ENCODE peak calls at places on chromosomes 12 and 14, in five cellular contexts. X is spleen, F is sigmoid colon, I is stomach, B is GM12891. K is an unnamed sample.

GRCh38 chr12:110355080-110355479 is 48.4 kb downstream of the ANAPC7 start:
- DNase-seq in X (no peak), F (no peak), I (no peak), B (no peak), K (no peak)

GRCh38 chr12:78118036-78118435 is 287.3 kb downstream of the NAV3 start:
- DNase-seq in X (no peak), F (no peak), I (no peak), B (no peak), K (no peak)

GRCh38 chr14:99252443-99252939 is 19.5 kb downstream of the BCL11B start:
- DNase-seq in X (no peak), F (no peak), I (no peak), B (no peak), K (no peak)

GRCh38 chr12:16482726-16483125 is 123.2 kb downstream of the LMO3 start:
- DNase-seq in X (no peak), F (no peak), I (no peak), B (no peak), K (no peak)

GRCh38 chr12:12560587-12561304 is 1.9 kb downstream of the DUSP16 start:
- DNase-seq in X (no peak), F (peak; percentile 81), I (peak; percentile 74), B (no peak), K (peak; percentile 72)

GRCh38 chr12:104319028-104319427 is 15.5 kb downstream of the EID3 start:
- DNase-seq in X (no peak), F (no peak), I (no peak), B (no peak), K (no peak)

GRCh38 chr12:54215990-54216579 is 27.3 kb upstream of the SMUG1 start:
- DNase-seq in X (peak; percentile 82), F (no peak), I (no peak), B (no peak), K (no peak)

GRCh38 chr14:84749191-84749945 is 780.6 kb upstream of the FLRT2 start:
- DNase-seq in X (no peak), F (no peak), I (no peak), B (no peak), K (no peak)

GRCh38 chr12:93109794-93110203 is 180.7 kb upstream of the EEA1 start:
- DNase-seq in X (no peak), F (no peak), I (no peak), B (no peak), K (no peak)

GRCh38 chr14:99995700-99996356 is 69.4 kb upstream of the EVL start:
- DNase-seq in X (peak; percentile 77), F (peak; percentile 71), I (peak; percentile 77), B (peak; percentile 36), K (no peak)

GRCh38 chr12:82174936-82175335 is 183.3 kb downstream of the CCDC59 start:
- DNase-seq in X (no peak), F (no peak), I (no peak), B (no peak), K (no peak)

GRCh38 chr14:41521891-41522290 is 84.8 kb upstream of the LRFN5 start:
- DNase-seq in X (no peak), F (no peak), I (no peak), B (no peak), K (no peak)

DNA sequence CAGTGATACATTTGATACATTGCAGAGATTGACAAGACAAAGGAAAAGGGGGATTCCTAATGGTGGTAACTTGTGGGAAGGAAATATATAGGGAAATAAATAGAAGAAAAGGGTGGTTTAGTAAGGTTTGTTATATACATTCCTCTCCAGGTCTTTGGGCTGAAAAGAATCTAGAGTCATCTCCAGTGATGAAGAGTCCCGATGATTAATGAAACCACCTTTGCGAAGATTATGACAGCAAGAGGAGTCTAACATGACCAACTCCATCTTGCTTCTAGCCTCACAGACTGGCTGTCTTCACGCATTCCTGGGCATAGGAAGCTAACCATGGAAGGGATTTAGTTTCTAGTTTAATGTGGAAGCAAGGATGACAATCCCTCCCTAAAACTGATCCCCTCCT is 31.0 kb upstream of the CPM start:
- DNase-seq in X (no peak), F (no peak), I (no peak), B (no peak), K (no peak)
- TF ChIP-seq POLR2AphosphoS5 in X (no peak), F (no peak), I (no peak), B (no peak), K (no peak)

GRCh38 chr12:89351489-89352241 is 636 bp downstream of the DUSP6 start:
- DNase-seq in X (peak; percentile 93), F (peak; percentile 71), I (peak; percentile 47), B (peak; percentile 19), K (no peak)

GRCh38 chr12:89353188-89353822 is 1.0 kb upstream of the DUSP6 start:
- DNase-seq in X (no peak), F (peak; percentile 86), I (peak; percentile 73), B (peak; percentile 21), K (peak; percentile 74)

GRCh38 chr12:89352242-89352491 is 134 bp downstream of the DUSP6 start:
- DNase-seq in X (no peak), F (no peak), I (no peak), B (no peak), K (no peak)

GRCh38 chr12:89353823-89354629 is 1.7 kb upstream of the DUSP6 start:
- DNase-seq in X (peak; percentile 96), F (peak; percentile 87), I (peak; percentile 86), B (peak; percentile 39), K (peak; percentile 80)

DNA sequence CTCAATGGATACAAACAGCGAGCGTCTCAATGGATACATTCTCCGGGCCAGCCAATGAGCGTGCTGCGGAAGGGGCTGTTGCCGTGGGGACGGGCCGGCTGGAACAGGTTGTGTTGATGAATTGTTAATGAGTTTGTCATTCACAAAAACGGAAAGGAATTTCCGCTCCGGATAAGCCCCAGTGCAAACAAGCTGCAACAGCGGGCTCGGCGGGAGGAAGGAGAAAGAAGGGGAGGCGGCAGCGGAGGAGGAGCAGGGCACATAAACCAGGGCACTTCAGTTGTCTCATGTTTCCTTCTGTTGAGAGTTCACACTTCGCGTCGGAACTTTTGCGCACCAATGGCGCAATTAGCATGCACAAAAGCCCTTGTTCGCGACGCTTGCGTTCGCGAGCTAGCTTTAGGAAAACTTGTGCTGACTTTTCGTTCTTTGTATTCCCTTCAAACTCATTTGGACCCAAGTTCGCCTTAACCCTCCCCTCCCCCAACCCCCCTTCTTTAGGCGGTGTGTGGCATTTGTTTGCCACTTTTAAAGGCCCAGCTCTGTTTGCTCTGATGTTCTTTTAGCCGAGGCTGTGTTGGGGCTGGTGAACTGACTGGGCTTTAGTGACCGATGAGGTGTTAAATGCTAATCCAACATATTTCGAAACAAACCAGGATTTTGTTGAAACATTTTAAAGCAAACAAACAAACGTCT is at the start of gene DUSP6:
- DNase-seq in X (peak; percentile 98), F (peak; percentile 97), I (peak; percentile 92), B (peak; percentile 23), K (peak; percentile 97)
- TF ChIP-seq POLR2A in X (peak; percentile 95), F (peak; percentile 52), I (peak; percentile 85), B (no peak), K (peak; percentile 95)

GRCh38 chr12:55715169-55715764 is 579 bp upstream of the BLOC1S1 start:
- DNase-seq in X (no peak), F (peak; percentile 75), I (no peak), B (no peak), K (no peak)
- TF ChIP-seq POLR2AphosphoS5 in X (no peak), F (peak; percentile 63), I (peak; percentile 48), B (no peak), K (no peak)

GRCh38 chr12:109115758-109116610 is at the start of gene ACACB:
- DNase-seq in X (peak; percentile 82), F (peak; percentile 90), I (peak; percentile 86), B (no peak), K (peak; percentile 65)
- TF ChIP-seq POLR2A in X (no peak), F (peak; percentile 4), I (peak; percentile 30), B (no peak), K (no peak)

DNA sequence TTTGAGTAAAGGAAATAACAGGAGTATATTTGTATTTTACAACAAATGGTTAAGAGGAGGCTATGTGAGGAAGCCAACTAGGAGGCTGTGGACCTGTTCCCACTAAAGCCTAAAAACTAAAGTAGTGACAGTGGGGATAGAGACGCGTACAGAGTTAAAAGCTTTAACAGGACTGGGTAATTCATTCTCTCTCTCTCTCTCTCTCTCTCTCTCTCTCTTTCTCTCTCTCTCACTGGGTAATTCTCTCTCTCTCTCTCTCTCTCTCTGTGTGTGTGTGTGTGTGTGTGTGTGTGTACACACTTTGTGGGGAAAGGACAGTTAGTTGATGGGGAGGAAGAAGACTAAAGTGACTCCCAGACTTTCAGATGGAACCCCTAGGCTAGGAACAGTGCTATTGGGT is 16.3 kb downstream of the ERC1 start:
- DNase-seq in X (no peak), F (no peak), I (no peak), B (no peak), K (no peak)
- TF ChIP-seq POLR2AphosphoS5 in X (no peak), F (no peak), I (no peak), B (no peak), K (no peak)

DNA sequence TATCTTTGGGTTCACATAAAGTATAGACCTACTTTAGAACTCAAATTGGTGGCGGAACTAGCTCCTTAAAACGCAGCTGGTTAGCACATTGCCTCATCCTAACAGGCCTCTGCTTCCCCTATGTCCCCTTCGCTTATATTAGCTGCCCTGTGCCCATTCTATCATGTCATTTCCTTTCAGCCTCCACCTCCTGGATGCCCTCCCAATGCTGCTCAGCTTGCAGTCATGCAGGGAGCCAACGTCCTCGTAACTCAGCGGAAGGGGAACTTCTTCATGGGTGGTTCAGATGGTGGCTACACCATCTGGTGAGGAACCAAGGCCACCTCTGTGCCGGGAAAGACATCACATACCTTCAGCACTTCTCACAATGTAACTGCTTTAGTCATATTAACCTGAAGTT is 3.5 kb downstream of the DAZAP2 start:
- DNase-seq in X (no peak), F (peak; percentile 73), I (no peak), B (no peak), K (no peak)
- TF ChIP-seq POLR2A in X (no peak), F (no peak), I (no peak), B (no peak), K (no peak)

GRCh38 chr12:53098354-53098981 is 1.0 kb downstream of the IGFBP6 start:
- DNase-seq in X (no peak), F (peak; percentile 86), I (peak; percentile 24), B (no peak), K (no peak)
- TF ChIP-seq POLR2AphosphoS5 in X (no peak), F (peak; percentile 48), I (no peak), B (no peak), K (no peak)

K was measured in breast epithelium.